ENCODE peak calls at places on chromosomes 3 and 15, in four cellular contexts. W is HepG2, O is SK-N-SH, Z is GM12878. N is an unnamed sample.

GRCh38 chr3:74766405-74766804 is 151.9 kb upstream of the CNTN3 start:
- DNase-seq in W (no peak), O (no peak), Z (no peak), N (no peak)

GRCh38 chr3:55409802-55410201 is 77.3 kb downstream of the WNT5A start:
- DNase-seq in W (no peak), O (no peak), Z (no peak), N (no peak)

GRCh38 chr3:157566596-157566995 is 63.4 kb upstream of the VEPH1 start:
- DNase-seq in W (no peak), O (no peak), Z (no peak), N (no peak)

GRCh38 chr15:56168394-56168793 is 75.3 kb downstream of the RFX7 start:
- DNase-seq in W (no peak), O (no peak), Z (no peak), N (no peak)

GRCh38 chr3:189195302-189195701 is 23.5 kb downstream of the TPRG1 start:
- DNase-seq in W (peak), O (no peak), Z (no peak), N (no peak)

GRCh38 chr15:52150043-52150825 is 37.7 kb upstream of the BCL2L10 start:
- DNase-seq in W (no peak), O (no peak), Z (no peak), N (no peak)

GRCh38 chr3:84126160-84126559 is 832.6 kb upstream of the CADM2 start:
- DNase-seq in W (no peak), O (peak), Z (no peak), N (peak)

GRCh38 chr3:38644662-38645053 is 4.8 kb downstream of the SCN5A start:
- DNase-seq in W (no peak), O (peak), Z (no peak), N (no peak)

GRCh38 chr15:78046796-78047341 is 30.6 kb downstream of the TBC1D2B start:
- DNase-seq in W (no peak), O (no peak), Z (no peak), N (no peak)

GRCh38 chr3:107981471-107982111 is 109.2 kb downstream of the CD47 start:
- DNase-seq in W (no peak), O (no peak), Z (no peak), N (no peak)

GRCh38 chr3:111080357-111080937 is 8.8 kb downstream of the NECTIN3 start:
- DNase-seq in W (peak), O (peak), Z (no peak), N (no peak)

GRCh38 chr15:65805019-65805738 is 13.1 kb upstream of the DENND4A start:
- DNase-seq in W (peak), O (peak), Z (no peak), N (peak)

GRCh38 chr3:28916713-28917499 is 364.0 kb upstream of the RBMS3 start:
- DNase-seq in W (no peak), O (peak), Z (peak), N (no peak)

GRCh38 chr3:171088984-171089754 is 62.6 kb upstream of the SLC2A2 start:
- DNase-seq in W (peak), O (no peak), Z (no peak), N (no peak)

GRCh38 chr15:81029416-81030367 is 29.0 kb downstream of the TLNRD1 start:
- DNase-seq in W (no peak), O (no peak), Z (no peak), N (no peak)

GRCh38 chr3:74561881-74562280 is 52.6 kb downstream of the CNTN3 start:
- DNase-seq in W (no peak), O (no peak), Z (no peak), N (no peak)

GRCh38 chr3:88113311-88114162 is 36.2 kb upstream of the C3orf38 start:
- DNase-seq in W (peak), O (peak), Z (peak), N (peak)

GRCh38 chr3:143287403-143287802 is 167.8 kb downstream of the CHST2 start:
- DNase-seq in W (no peak), O (no peak), Z (no peak), N (no peak)

GRCh38 chr15:85766007-85766831 is 28.5 kb downstream of the KLHL25 start:
- DNase-seq in W (no peak), O (no peak), Z (no peak), N (no peak)

GRCh38 chr3:171810278-171811058 is at the start of gene PLD1:
- DNase-seq in W (peak), O (peak), Z (no peak), N (peak)

GRCh38 chr3:156352728-156353127 is 202.2 kb downstream of the SSR3 start:
- DNase-seq in W (no peak), O (no peak), Z (no peak), N (no peak)

GRCh38 chr15:68655686-68656437 is 77.1 kb downstream of the CORO2B start:
- DNase-seq in W (no peak), O (peak), Z (no peak), N (no peak)

GRCh38 chr15:25789616-25790002 is 73.5 kb downstream of the ATP10A start:
- DNase-seq in W (no peak), O (no peak), Z (no peak), N (no peak)

GRCh38 chr3:12187448-12188327 is 29.0 kb upstream of the TIMP4 start:
- DNase-seq in W (no peak), O (no peak), Z (peak), N (no peak)

GRCh38 chr3:125641901-125642300 is 46.6 kb upstream of the OSBPL11 start:
- DNase-seq in W (no peak), O (no peak), Z (no peak), N (no peak)

GRCh38 chr3:73508330-73508954 is 116.3 kb downstream of the PDZRN3 start:
- DNase-seq in W (peak), O (peak), Z (no peak), N (peak)

GRCh38 chr3:175211481-175211880 is 352.3 kb downstream of the NAALADL2 start:
- DNase-seq in W (no peak), O (no peak), Z (no peak), N (no peak)

GRCh38 chr3:16200411-16200810 is 25.9 kb downstream of the GALNT15 start:
- DNase-seq in W (no peak), O (no peak), Z (no peak), N (no peak)

GRCh38 chr3:121981473-121981872 is 40.6 kb downstream of the ILDR1 start:
- DNase-seq in W (no peak), O (no peak), Z (no peak), N (no peak)

GRCh38 chr3:63413523-63413922 is 135.4 kb downstream of the SYNPR start:
- DNase-seq in W (no peak), O (no peak), Z (no peak), N (no peak)

GRCh38 chr15:29124581-29125381 is 144.8 kb downstream of the NSMCE3 start:
- DNase-seq in W (no peak), O (no peak), Z (no peak), N (peak)

GRCh38 chr15:59224474-59224873 is 17.8 kb downstream of the LDHAL6B start:
- DNase-seq in W (no peak), O (no peak), Z (no peak), N (no peak)

GRCh38 chr3:16370872-16371740 is 106.1 kb downstream of the OXNAD1 start:
- DNase-seq in W (no peak), O (no peak), Z (no peak), N (no peak)

GRCh38 chr3:81289676-81290075 is 471.8 kb downstream of the GBE1 start:
- DNase-seq in W (no peak), O (no peak), Z (no peak), N (no peak)

GRCh38 chr3:128112406-128112968 is 11.1 kb downstream of the RUVBL1 start:
- DNase-seq in W (no peak), O (peak), Z (peak), N (no peak)

GRCh38 chr3:170164720-170165119 is 16.8 kb downstream of the PHC3 start:
- DNase-seq in W (no peak), O (no peak), Z (no peak), N (no peak)

GRCh38 chr3:24410861-24411260 is 83.8 kb downstream of the THRB start:
- DNase-seq in W (no peak), O (no peak), Z (no peak), N (peak)

GRCh38 chr15:26937134-26937533 is 33.8 kb upstream of the GABRG3 start:
- DNase-seq in W (no peak), O (no peak), Z (no peak), N (no peak)

GRCh38 chr15:52652984-52653383 is 26.2 kb downstream of the ATOSA start:
- DNase-seq in W (no peak), O (no peak), Z (no peak), N (peak)

GRCh38 chr15:61811952-61812351 is 248.3 kb downstream of the VPS13C start:
- DNase-seq in W (no peak), O (peak), Z (no peak), N (no peak)

GRCh38 chr15:47965297-47965696 is 155.5 kb upstream of the SLC24A5 start:
- DNase-seq in W (no peak), O (no peak), Z (no peak), N (no peak)
- TF ChIP-seq TAF1 in W (no peak), O (no peak), Z (no peak), N (no peak)

GRCh38 chr3:49339947-49340800 is at the start of gene USP4:
- DNase-seq in W (peak), O (peak), Z (peak), N (peak)
- TF ChIP-seq FOXM1 in W (no peak), O (no peak), Z (peak), N (no peak)

GRCh38 chr3:123773681-123774431 is 110.3 kb downstream of the MYLK start:
- DNase-seq in W (no peak), O (peak), Z (no peak), N (no peak)
- TF ChIP-seq TAF1 in W (no peak), O (peak), Z (no peak), N (no peak)

GRCh38 chr3:98599647-98600411 is 6.4 kb upstream of the CPOX start:
- DNase-seq in W (peak), O (no peak), Z (no peak), N (no peak)

GRCh38 chr3:98598492-98598891 is 5.1 kb upstream of the CPOX start:
- DNase-seq in W (no peak), O (no peak), Z (no peak), N (no peak)

GRCh38 chr3:98594630-98594961 is 1.2 kb upstream of the CPOX start:
- DNase-seq in W (no peak), O (no peak), Z (no peak), N (no peak)

GRCh38 chr3:98596087-98596486 is 2.7 kb upstream of the CPOX start:
- DNase-seq in W (no peak), O (no peak), Z (no peak), N (no peak)

GRCh38 chr3:98596902-98597500 is 3.6 kb upstream of the CPOX start:
- DNase-seq in W (peak), O (peak), Z (peak), N (no peak)
- TF ChIP-seq FOXM1 in W (no peak), O (no peak), Z (no peak), N (no peak)

GRCh38 chr3:149839874-149840273 is 26.9 kb downstream of the RNF13 start:
- DNase-seq in W (no peak), O (no peak), Z (no peak), N (no peak)
- TF ChIP-seq TAF1 in W (no peak), O (no peak), Z (no peak), N (no peak)

GRCh38 chr15:75073197-75073596 is 49.8 kb downstream of the PPCDC start:
- DNase-seq in W (no peak), O (no peak), Z (no peak), N (no peak)
- TF ChIP-seq FOXM1 in W (no peak), O (no peak), Z (no peak), N (no peak)

N was measured in K562.